ENCODE peak calls at places on chromosome 3, in five cellular contexts. K is CD8-positive, alpha-beta T cell; F is IMR-90; A is heart left ventricle; U is dorsolateral prefrontal cortex. C is an unnamed sample. For H3K27me3, the result is how much of the 10 kb centered on the place peaks cover.

GRCh38 chr3:98945006-98945626 is 43.6 kb upstream of the DCBLD2 start:
- DNase-seq in K (no peak), F (peak), A (no peak), U (no peak), C (no peak)

GRCh38 chr3:141020139-141020940 is 30.8 kb upstream of the SPSB4 start:
- DNase-seq in K (no peak), F (no peak), A (no peak), U (no peak), C (no peak)

GRCh38 chr3:132629928-132630327 is 29.7 kb downstream of the ACAD11 start:
- DNase-seq in K (no peak), F (peak), A (no peak), U (no peak), C (peak)

GRCh38 chr3:192655627-192656026 is 71.7 kb downstream of the FGF12 start:
- DNase-seq in K (no peak), F (no peak), A (no peak), U (no peak), C (no peak)

GRCh38 chr3:123246846-123247245 is 45.1 kb downstream of the SEC22A start:
- DNase-seq in K (no peak), F (no peak), A (no peak), U (no peak), C (no peak)

GRCh38 chr3:102400766-102401165 is 34.0 kb upstream of the ZPLD1 start:
- DNase-seq in K (no peak), F (peak), A (no peak), U (no peak), C (no peak)

GRCh38 chr3:10469406-10470119 is 35.8 kb downstream of the ATP2B2 start:
- DNase-seq in K (no peak), F (no peak), A (no peak), U (no peak), C (no peak)

GRCh38 chr3:6807967-6808588 is 52.8 kb upstream of the GRM7 start:
- DNase-seq in K (no peak), F (no peak), A (no peak), U (no peak), C (no peak)

GRCh38 chr3:192819001-192819569 is 91.7 kb upstream of the FGF12 start:
- DNase-seq in K (no peak), F (peak), A (no peak), U (no peak), C (no peak)

GRCh38 chr3:105613120-105613519 is 246.4 kb downstream of the ALCAM start:
- DNase-seq in K (no peak), F (no peak), A (no peak), U (no peak), C (no peak)

GRCh38 chr3:118772036-118773030 is 262.3 kb downstream of the IGSF11 start:
- DNase-seq in K (no peak), F (no peak), A (no peak), U (no peak), C (no peak)

GRCh38 chr3:87076951-87077350 is 86.0 kb upstream of the VGLL3 start:
- DNase-seq in K (no peak), F (peak), A (no peak), U (no peak), C (peak)

GRCh38 chr3:141377377-141377776 is 9.1 kb downstream of the ZBTB38 start:
- DNase-seq in K (no peak), F (no peak), A (no peak), U (no peak), C (no peak)

GRCh38 chr3:98962189-98962930 is 60.9 kb upstream of the DCBLD2 start:
- DNase-seq in K (no peak), F (peak), A (no peak), U (no peak), C (peak)

GRCh38 chr3:123787133-123787532 is 97.0 kb downstream of the MYLK start:
- DNase-seq in K (no peak), F (no peak), A (no peak), U (no peak), C (no peak)

GRCh38 chr3:55467099-55467498 is 20.0 kb downstream of the WNT5A start:
- DNase-seq in K (no peak), F (peak), A (no peak), U (no peak), C (no peak)

GRCh38 chr3:16130066-16130465 is 44.4 kb upstream of the GALNT15 start:
- DNase-seq in K (no peak), F (peak), A (no peak), U (no peak), C (peak)

GRCh38 chr3:58167431-58168351 is 43.1 kb downstream of the DNASE1L3 start:
- DNase-seq in K (peak), F (peak), A (peak), U (peak), C (no peak)

GRCh38 chr3:110069641-110070538 is 732.5 kb upstream of the DPPA4 start:
- DNase-seq in K (no peak), F (peak), A (no peak), U (no peak), C (no peak)

GRCh38 chr3:150255416-150255815 is 152.7 kb upstream of the TSC22D2 start:
- DNase-seq in K (no peak), F (no peak), A (peak), U (peak), C (no peak)

GRCh38 chr3:12343091-12343494 is 54.2 kb downstream of the PPARG start:
- DNase-seq in K (no peak), F (peak), A (no peak), U (no peak), C (no peak)

GRCh38 chr3:33578325-33579180 is 138.3 kb upstream of the UBP1 start:
- DNase-seq in K (no peak), F (peak), A (no peak), U (no peak), C (peak)

GRCh38 chr3:179410999-179411398 is 40.3 kb downstream of the GNB4 start:
- DNase-seq in K (no peak), F (no peak), A (no peak), U (no peak), C (no peak)

GRCh38 chr3:138011722-138012121 is 1.8 kb downstream of the CLDN18 start:
- DNase-seq in K (no peak), F (no peak), A (no peak), U (no peak), C (no peak)

GRCh38 chr3:62241279-62241678 is 132.1 kb downstream of the FEZF2 start:
- DNase-seq in K (no peak), F (no peak), A (no peak), U (no peak), C (no peak)

GRCh38 chr3:140898340-140899180 is 43.1 kb upstream of the SLC25A36 start:
- DNase-seq in K (no peak), F (peak), A (no peak), U (no peak), C (peak)

GRCh38 chr3:45592830-45593707 is 1.5 kb upstream of the LIMD1 start:
- DNase-seq in K (peak), F (peak), A (peak), U (peak), C (peak)

GRCh38 chr3:115862824-115863223 is 239.5 kb downstream of the GAP43 start:
- DNase-seq in K (no peak), F (no peak), A (no peak), U (no peak), C (no peak)

GRCh38 chr3:197331131-197331530 is 32.7 kb upstream of the DLG1 start:
- DNase-seq in K (no peak), F (no peak), A (no peak), U (no peak), C (no peak)

GRCh38 chr3:12193485-12194165 is 34.9 kb upstream of the TIMP4 start:
- DNase-seq in K (no peak), F (peak), A (no peak), U (no peak), C (peak)

GRCh38 chr3:4751057-4752051 is 227.9 kb upstream of the BHLHE40 start:
- DNase-seq in K (no peak), F (peak), A (no peak), U (no peak), C (peak)

GRCh38 chr3:57852896-57853295 is 96.8 kb downstream of the SLMAP start:
- DNase-seq in K (no peak), F (peak), A (no peak), U (no peak), C (peak)

GRCh38 chr3:50978991-50979667 is 304.4 kb downstream of the DOCK3 start:
- DNase-seq in K (no peak), F (no peak), A (no peak), U (no peak), C (no peak)
- H3K27me3 ChIP-seq in K (under half), F (under half), A (under half), U (under half), C (under half)

GRCh38 chr3:170485294-170485693 is 66.6 kb downstream of the CLDN11 start:
- DNase-seq in K (no peak), F (no peak), A (no peak), U (no peak), C (no peak)

GRCh38 chr3:170485696-170486095 is 67.0 kb downstream of the CLDN11 start:
- DNase-seq in K (no peak), F (no peak), A (no peak), U (peak), C (no peak)

GRCh38 chr3:170482199-170482598 is 63.5 kb downstream of the CLDN11 start:
- DNase-seq in K (no peak), F (no peak), A (no peak), U (no peak), C (no peak)

GRCh38 chr3:170484869-170485268 is 66.2 kb downstream of the CLDN11 start:
- DNase-seq in K (no peak), F (no peak), A (no peak), U (no peak), C (no peak)

DNA sequence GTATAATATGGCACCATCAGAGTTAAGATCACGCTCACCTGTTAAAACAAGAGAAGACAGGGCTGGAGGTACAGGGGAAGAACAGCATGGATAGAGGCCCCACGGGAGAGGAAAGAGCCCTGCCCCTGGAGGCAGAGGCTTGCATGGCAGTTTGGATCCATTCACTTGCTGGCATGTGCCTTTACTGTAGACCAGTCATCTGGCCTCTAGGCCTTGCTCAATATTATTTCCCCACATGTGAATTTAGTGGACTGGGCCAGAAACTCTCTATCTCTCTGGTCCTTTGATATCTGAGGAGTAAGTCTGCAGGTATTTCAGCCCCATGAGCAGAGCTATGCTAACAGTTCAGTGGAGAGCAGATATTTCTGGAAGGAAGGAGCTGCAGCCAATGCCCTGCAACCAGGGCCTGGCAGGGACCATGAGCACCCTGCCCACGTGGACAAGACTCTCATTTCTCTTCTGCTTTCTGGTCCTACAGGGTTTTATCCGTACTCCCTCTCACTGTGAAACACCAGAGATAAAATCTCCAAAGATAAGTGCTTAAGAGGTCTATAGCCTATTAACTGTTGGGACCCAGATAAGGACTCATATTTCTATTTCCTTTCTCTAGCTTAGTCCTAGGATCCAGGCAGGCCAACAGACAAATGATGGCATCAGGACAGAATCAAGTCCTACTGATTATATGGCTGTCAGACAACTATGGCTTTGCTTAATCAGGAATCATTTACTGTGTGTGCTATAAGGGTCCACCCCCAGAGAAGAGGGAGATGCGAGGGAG is 65.0 kb downstream of the CLDN11 start:
- DNase-seq in K (no peak), F (no peak), A (no peak), U (no peak), C (no peak)
- TF ChIP-seq CTCF in K (no peak), F (peak), A (no peak), U (peak), C (peak)

GRCh38 chr3:53101956-53102355 is 28.3 kb downstream of the RFT1 start:
- DNase-seq in K (no peak), F (no peak), A (no peak), U (no peak), C (no peak)
- H3K4me3 ChIP-seq in K (no peak), F (no peak), A (no peak), U (no peak), C (no peak)

DNA sequence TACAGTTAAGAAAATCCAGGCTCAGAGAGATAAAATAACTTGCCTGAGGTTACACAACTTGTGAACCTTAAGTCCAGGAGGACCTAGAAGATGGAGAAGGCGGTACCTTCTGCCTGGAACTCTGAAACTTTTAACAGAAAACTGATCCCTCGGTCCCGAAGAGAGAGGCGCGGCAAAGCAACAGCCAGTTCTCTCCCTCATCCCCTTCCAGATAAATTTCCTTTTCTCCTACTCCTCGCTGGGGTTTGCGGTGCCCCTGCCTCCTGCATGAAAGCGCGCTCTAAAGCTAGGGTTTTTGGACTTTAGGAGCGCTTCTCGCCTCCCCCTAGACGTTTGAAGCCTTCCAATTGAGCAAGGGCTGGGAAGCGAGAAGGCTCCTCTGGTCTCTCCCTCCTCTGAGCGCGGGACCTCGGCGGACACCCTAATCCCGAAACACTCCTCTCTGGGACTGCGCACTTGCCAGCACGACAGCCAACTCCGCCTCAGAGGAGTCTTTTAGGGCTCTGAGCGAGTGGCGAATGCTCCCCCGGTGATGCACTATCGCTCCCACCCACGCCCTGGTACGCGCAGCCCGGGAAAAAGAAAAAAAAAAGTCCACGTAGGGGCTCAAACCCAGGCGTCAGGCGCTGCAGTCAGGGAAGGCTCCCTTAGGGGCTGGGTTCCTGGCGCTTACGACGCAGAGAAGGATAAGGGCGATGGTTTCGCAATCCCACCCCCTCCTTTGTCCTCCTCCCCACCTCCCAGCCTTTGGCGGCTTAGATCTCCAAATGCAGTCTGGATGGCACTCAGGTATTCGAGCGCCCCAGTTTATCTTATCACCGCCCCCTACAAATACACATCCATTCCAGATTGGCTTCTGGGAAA is 7.9 kb upstream of the EOMES start:
- DNase-seq in K (peak), F (no peak), A (no peak), U (no peak), C (no peak)
- H3K27me3 ChIP-seq in K (under half), F (half or more), A (half or more), U (half or more), C (half or more)

GRCh38 chr3:22117751-22118346 is 366.8 kb upstream of the ZNF385D start:
- DNase-seq in K (no peak), F (peak), A (no peak), U (no peak), C (peak)
- TF ChIP-seq CTCF in K (no peak), F (peak), A (peak), U (peak), C (peak)

GRCh38 chr3:147419731-147420360 is 10.7 kb downstream of the ZIC1 start:
- DNase-seq in K (no peak), F (no peak), A (no peak), U (no peak), C (no peak)

GRCh38 chr3:147417896-147418295 is 8.7 kb downstream of the ZIC1 start:
- DNase-seq in K (no peak), F (no peak), A (no peak), U (no peak), C (no peak)

GRCh38 chr3:147418352-147418751 is 9.2 kb downstream of the ZIC1 start:
- DNase-seq in K (no peak), F (no peak), A (no peak), U (no peak), C (no peak)

GRCh38 chr3:147420361-147421183 is 11.4 kb downstream of the ZIC1 start:
- DNase-seq in K (no peak), F (no peak), A (no peak), U (no peak), C (no peak)

GRCh38 chr3:147419062-147419701 is 10.0 kb downstream of the ZIC1 start:
- DNase-seq in K (no peak), F (peak), A (no peak), U (peak), C (no peak)
- H3K4me3 ChIP-seq in K (no peak), F (peak), A (peak), U (peak), C (peak)

GRCh38 chr3:13515036-13515435 is 33.9 kb upstream of the FBLN2 start:
- DNase-seq in K (no peak), F (no peak), A (no peak), U (no peak), C (no peak)

GRCh38 chr3:13512451-13512850 is 32.3 kb downstream of the HDAC11 start:
- DNase-seq in K (no peak), F (no peak), A (peak), U (no peak), C (no peak)

GRCh38 chr3:13515786-13516783 is 32.8 kb upstream of the FBLN2 start:
- DNase-seq in K (no peak), F (no peak), A (peak), U (no peak), C (no peak)

GRCh38 chr3:13513913-13514517 is 33.9 kb downstream of the HDAC11 start:
- DNase-seq in K (no peak), F (no peak), A (peak), U (no peak), C (no peak)

GRCh38 chr3:13513051-13513912 is 33.2 kb downstream of the HDAC11 start:
- DNase-seq in K (no peak), F (peak), A (peak), U (no peak), C (peak)
- H3K27me3 ChIP-seq in K (under half), F (under half), A (under half), U (under half), C (under half)

DNA sequence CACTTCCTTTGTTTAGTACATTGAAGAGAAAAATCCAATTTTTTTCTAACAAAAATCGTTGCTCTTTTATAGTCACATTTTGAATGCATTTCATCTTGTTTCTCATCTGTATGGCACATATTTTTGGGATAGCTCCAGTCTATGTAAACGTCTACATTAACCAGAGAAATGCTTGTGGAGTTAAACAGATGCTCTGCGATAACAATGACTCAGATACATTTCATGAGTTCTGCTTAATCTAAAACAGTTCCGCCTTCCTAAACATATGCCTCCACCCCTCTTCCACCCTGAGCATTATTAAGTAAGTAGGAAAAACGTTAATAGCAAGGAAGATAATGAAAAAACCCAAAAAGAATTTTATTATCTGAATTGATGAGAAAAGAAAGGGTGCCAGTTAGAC is 396.1 kb downstream of the TUSC7 start:
- DNase-seq in K (no peak), F (peak), A (no peak), U (no peak), C (no peak)
- TF ChIP-seq CTCF in K (no peak), F (no peak), A (no peak), U (no peak), C (no peak)